ENCODE peak calls at places on chromosome 1, in ten cellular contexts. B is Kasumi-1; T is HepG2; W is body of pancreas; L is NCI-H69; U is activated CD4-positive, CD25-positive, alpha-beta regulatory T cell treated with anti-CD3 and anti-CD28 coated beads, Interleukin-2, amount 50 U/mL, for 16 hours; K is NCI-H1092 treated with DMSO at 0.1 percent for 48 hours; I is astrocyte of the spinal cord; J is ELR; H is activated T-helper 1 cell treated with anti-CD3 and anti-CD28 coated beads, Interleukin-12 subunit alpha, Interleukin-12 subunit beta, Interleukin-2, Interleukin-4 antibody, amounts not matched to agents 30 ng/mL and 10 ng/mL and 1 ng/mL, durations not matched to agents 14 hours and 24 hours and 36 hours. X is an unnamed sample.

GRCh38 chr1:9909222-9910046 is 635 bp downstream of the CTNNBIP1 start:
- DNase-seq in K (peak; percentile 15), L (peak; percentile 60), J (no peak), H (peak; percentile 14), I (no peak), U (no peak), B (peak; percentile 23), W (peak; percentile 40), T (no peak), X (peak; percentile 8)

GRCh38 chr1:23897083-23897482 is 16.1 kb downstream of the CNR2 start:
- DNase-seq in K (no peak), T (no peak), L (no peak), W (no peak), J (no peak), H (no peak), I (no peak), U (no peak), B (no peak), X (no peak)

GRCh38 chr1:160981584-160982411 is 27.2 kb upstream of the ITLN2 start:
- DNase-seq in U (no peak), B (peak; percentile 39), I (no peak), T (no peak), K (no peak), W (no peak), J (no peak), H (no peak), L (no peak), X (no peak)

GRCh38 chr1:110292327-110292741 is 46.8 kb upstream of the RBM15 start:
- DNase-seq in W (no peak), B (no peak), U (no peak), I (no peak), L (no peak), H (no peak), J (peak; percentile 56), K (no peak), T (no peak), X (peak; percentile 28)

GRCh38 chr1:227357229-227358078 is 39.2 kb upstream of the CDC42BPA start:
- DNase-seq in K (no peak), H (no peak), I (peak; percentile 84), B (no peak), U (no peak), W (peak; percentile 50), L (peak; percentile 52), J (peak; percentile 93), T (peak; percentile 52), X (peak; percentile 95)

GRCh38 chr1:84540759-84541158 is 33.5 kb downstream of the CTBS start:
- DNase-seq in B (no peak), K (no peak), I (no peak), W (no peak), J (no peak), U (no peak), L (no peak), T (no peak), H (no peak), X (no peak)

GRCh38 chr1:192559115-192560006 is 16.2 kb upstream of the RGS1 start:
- DNase-seq in J (peak; percentile 99), W (no peak), T (no peak), L (no peak), B (no peak), H (no peak), K (no peak), I (peak; percentile 98), U (no peak), X (peak; percentile 93)

GRCh38 chr1:68495532-68495931 is 1.4 kb downstream of the DEPDC1 start:
- DNase-seq in H (no peak), J (peak; percentile 19), K (no peak), T (no peak), U (no peak), L (peak; percentile 11), B (peak; percentile 45), I (no peak), W (no peak), X (no peak)

X was measured in fibroblast of pulmonary artery.